ENCODE peak calls at places on chromosomes 13 and 19, in five cellular contexts. H is psoas muscle; G is gastrocnemius medialis; U is colonic mucosa; D is CD8-positive, alpha-beta T cell. A is an unnamed sample.

GRCh38 chr13:100983111-100983510 is 308.5 kb upstream of the TMTC4 start:
- DNase-seq in H (no peak), G (no peak), U (no peak), D (no peak), A (no peak)

GRCh38 chr19:1106841-1107654 is 3.3 kb downstream of the GPX4 start:
- DNase-seq in H (no peak), G (no peak), U (peak), D (no peak), A (no peak)

GRCh38 chr13:29483211-29483610 is 112.3 kb downstream of the SLC7A1 start:
- DNase-seq in H (no peak), G (no peak), U (no peak), D (no peak), A (peak)

GRCh38 chr19:18672606-18673337 is 10.7 kb upstream of the CRTC1 start:
- DNase-seq in H (peak), G (no peak), U (no peak), D (no peak), A (no peak)

GRCh38 chr13:98370806-98371553 is 193.9 kb upstream of the RNF113B start:
- DNase-seq in H (no peak), G (no peak), U (no peak), D (no peak), A (peak)

GRCh38 chr19:2148482-2149135 is 2.8 kb downstream of the AP3D1 start:
- DNase-seq in H (no peak), G (no peak), U (no peak), D (no peak), A (no peak)

GRCh38 chr13:111252449-111253124 is 67.9 kb upstream of the TEX29 start:
- DNase-seq in H (no peak), G (no peak), U (no peak), D (no peak), A (no peak)

GRCh38 chr13:76976488-76976887 is 15.4 kb upstream of the CLN5 start:
- DNase-seq in H (no peak), G (no peak), U (no peak), D (no peak), A (no peak)

GRCh38 chr19:7224205-7224833 is 69.9 kb downstream of the INSR start:
- DNase-seq in H (no peak), G (peak), U (peak), D (no peak), A (no peak)

GRCh38 chr13:79870766-79871165 is 389.8 kb downstream of the NDFIP2 start:
- DNase-seq in H (no peak), G (no peak), U (no peak), D (no peak), A (no peak)

GRCh38 chr13:50576156-50576555 is 267.3 kb downstream of the DLEU7 start:
- DNase-seq in H (no peak), G (no peak), U (peak), D (no peak), A (no peak)

GRCh38 chr19:58397533-58398037 is 2.1 kb downstream of the RNF225 start:
- DNase-seq in H (no peak), G (no peak), U (no peak), D (no peak), A (no peak)

GRCh38 chr13:105773241-105773640 is 762.2 kb downstream of the EFNB2 start:
- DNase-seq in H (no peak), G (no peak), U (no peak), D (no peak), A (no peak)

GRCh38 chr13:68727165-68727564 is 1380.5 kb upstream of the ATXN8OS start:
- DNase-seq in H (no peak), G (no peak), U (no peak), D (no peak), A (no peak)

GRCh38 chr19:53977429-53977990 is 13.9 kb upstream of the CACNG6 start:
- DNase-seq in H (peak), G (peak), U (peak), D (peak), A (peak)

GRCh38 chr13:90594694-90595093 is 752.8 kb upstream of the MIR17HG start:
- DNase-seq in H (no peak), G (no peak), U (no peak), D (no peak), A (no peak)

GRCh38 chr13:23175920-23176319 is 4.9 kb upstream of the SGCG start:
- DNase-seq in H (no peak), G (no peak), U (no peak), D (no peak), A (no peak)

GRCh38 chr13:80437212-80437611 is 96.3 kb upstream of the SPRY2 start:
- DNase-seq in H (no peak), G (no peak), U (no peak), D (no peak), A (no peak)

GRCh38 chr13:114130708-114131580 is 1.5 kb downstream of the RASA3 start:
- DNase-seq in H (peak), G (peak), U (peak), D (peak), A (no peak)

GRCh38 chr13:29594310-29594709 is 1.2 kb downstream of the SLC7A1 start:
- DNase-seq in H (no peak), G (no peak), U (peak), D (peak), A (no peak)

GRCh38 chr19:7983286-7983950 is 22.0 kb downstream of the ELAVL1 start:
- DNase-seq in H (no peak), G (no peak), U (no peak), D (no peak), A (no peak)

GRCh38 chr19:28631931-28632330 is 581.0 kb downstream of the UQCRFS1 start:
- DNase-seq in H (no peak), G (no peak), U (no peak), D (no peak), A (no peak)

GRCh38 chr13:44243198-44243852 is 130.3 kb upstream of the SERP2 start:
- DNase-seq in H (peak), G (no peak), U (no peak), D (no peak), A (no peak)

GRCh38 chr19:13055213-13056051 is 47.2 kb downstream of the LYL1 start:
- DNase-seq in H (peak), G (peak), U (no peak), D (no peak), A (peak)

GRCh38 chr13:45280751-45281634 is 60.0 kb downstream of the TPT1 start:
- DNase-seq in H (peak), G (peak), U (peak), D (peak), A (peak)

GRCh38 chr19:45558399-45558878 is 26.2 kb downstream of the OPA3 start:
- DNase-seq in H (no peak), G (no peak), U (peak), D (peak), A (peak)

GRCh38 chr19:52946322-52947310 is 16.1 kb downstream of the ZNF816 start:
- DNase-seq in H (peak), G (no peak), U (no peak), D (no peak), A (peak)

GRCh38 chr13:61453121-61453520 is 37.5 kb upstream of the PCDH20 start:
- DNase-seq in H (no peak), G (no peak), U (no peak), D (no peak), A (no peak)

GRCh38 chr19:19342086-19343015 is 21.7 kb downstream of the MAU2 start:
- DNase-seq in H (peak), G (no peak), U (peak), D (no peak), A (peak)

GRCh38 chr19:41904118-41904870 is 21.3 kb downstream of the ARHGEF1 start:
- DNase-seq in H (no peak), G (no peak), U (peak), D (no peak), A (no peak)

DNA sequence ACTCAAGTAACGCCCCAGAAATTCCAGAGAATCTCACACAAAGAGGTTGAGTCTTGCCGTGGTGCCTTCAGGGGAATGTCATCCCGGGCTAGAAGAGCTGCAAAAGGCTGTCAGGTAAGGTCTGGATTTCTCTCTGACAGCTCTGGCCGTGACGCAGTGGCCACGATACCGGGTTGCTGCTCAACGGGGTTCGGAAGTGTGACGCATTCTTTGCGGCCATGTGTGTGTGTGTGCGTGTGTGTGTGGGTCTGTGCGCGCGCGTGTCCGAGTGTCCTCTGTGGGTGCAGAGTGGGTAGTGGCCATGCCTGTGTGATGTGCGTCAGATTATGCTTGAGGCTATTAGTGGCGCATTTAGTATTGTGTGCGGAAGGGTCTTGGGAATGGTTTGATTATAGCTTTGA is 306 bp downstream of the ZNF540 start:
- DNase-seq in H (peak), G (peak), U (peak), D (peak), A (peak)
- H3K27ac ChIP-seq in H (peak), G (peak), U (peak), D (peak), A (peak)

GRCh38 chr19:36032251-36033104 is at the start of gene CLIP3:
- DNase-seq in H (peak), G (no peak), U (peak), D (peak), A (peak)

GRCh38 chr19:36028313-36029041 is 4.2 kb downstream of the CLIP3 start:
- DNase-seq in H (no peak), G (no peak), U (no peak), D (no peak), A (no peak)

GRCh38 chr19:36031308-36031707 is 1.4 kb downstream of the CLIP3 start:
- DNase-seq in H (no peak), G (no peak), U (no peak), D (no peak), A (no peak)

GRCh38 chr19:36027696-36028095 is 5.0 kb downstream of the CLIP3 start:
- DNase-seq in H (no peak), G (no peak), U (no peak), D (no peak), A (no peak)

GRCh38 chr19:36030264-36031148 is 2.2 kb downstream of the CLIP3 start:
- DNase-seq in H (no peak), G (no peak), U (no peak), D (no peak), A (no peak)
- TF ChIP-seq CTCF in H (no peak), G (no peak), U (no peak), D (no peak), A (no peak)

GRCh38 chr19:4347521-4347920 is 4.2 kb downstream of the MPND start:
- DNase-seq in H (no peak), G (no peak), U (no peak), D (no peak), A (no peak)

GRCh38 chr19:4342421-4343055 is 824 bp upstream of the MPND start:
- DNase-seq in H (peak), G (peak), U (peak), D (peak), A (peak)

GRCh38 chr19:4343845-4344713 is 717 bp downstream of the MPND start:
- DNase-seq in H (no peak), G (no peak), U (peak), D (no peak), A (no peak)

GRCh38 chr19:4343056-4343844 is at the start of gene MPND:
- DNase-seq in H (peak), G (peak), U (peak), D (peak), A (peak)

GRCh38 chr19:4345656-4346383 is 2.5 kb downstream of the MPND start:
- DNase-seq in H (no peak), G (no peak), U (no peak), D (no peak), A (no peak)
- H3K27ac ChIP-seq in H (no peak), G (no peak), U (no peak), D (no peak), A (no peak)

DNA sequence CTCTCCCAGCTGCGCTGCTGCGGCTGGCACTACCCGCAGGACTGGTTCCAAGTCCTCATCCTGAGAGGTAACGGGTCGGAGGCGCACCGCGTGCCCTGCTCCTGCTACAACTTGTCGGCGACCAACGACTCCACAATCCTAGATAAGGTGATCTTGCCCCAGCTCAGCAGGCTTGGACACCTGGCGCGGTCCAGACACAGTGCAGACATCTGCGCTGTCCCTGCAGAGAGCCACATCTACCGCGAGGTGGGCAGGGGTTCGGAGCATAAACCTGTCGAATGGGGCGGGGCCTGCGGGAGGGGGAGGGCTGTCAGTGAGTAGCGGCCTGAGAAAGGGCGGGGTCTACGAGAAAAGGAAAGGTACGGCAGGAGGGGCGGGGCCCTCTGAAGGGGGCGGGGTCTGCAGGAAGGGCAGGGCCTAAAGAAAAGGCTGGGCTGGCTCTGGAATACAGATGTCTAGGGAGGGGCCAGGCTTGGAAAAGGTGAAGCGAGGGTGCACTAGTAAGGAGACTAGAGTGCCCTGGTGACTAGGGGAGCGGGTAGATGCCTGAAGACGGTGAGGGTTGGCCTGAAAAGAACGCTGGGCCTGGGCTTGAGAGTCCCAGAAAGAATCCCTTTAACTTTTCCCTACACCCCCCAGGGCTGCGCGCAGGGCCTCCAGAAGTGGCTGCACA is 3.6 kb downstream of the CD37 start:
- DNase-seq in H (peak), G (no peak), U (peak), D (no peak), A (peak)
- TF ChIP-seq CTCF in H (no peak), G (no peak), U (no peak), D (no peak), A (no peak)

GRCh38 chr19:5914358-5914774 is 312 bp downstream of the CAPS start:
- DNase-seq in H (no peak), G (no peak), U (no peak), D (no peak), A (no peak)

GRCh38 chr19:5915782-5916165 is 1.7 kb downstream of the CAPS start:
- DNase-seq in H (no peak), G (no peak), U (no peak), D (no peak), A (no peak)

GRCh38 chr19:5916201-5916708 is 2.2 kb downstream of the CAPS start:
- DNase-seq in H (no peak), G (no peak), U (no peak), D (no peak), A (no peak)

GRCh38 chr19:5913739-5914357 is at the start of gene CAPS:
- DNase-seq in H (peak), G (no peak), U (peak), D (no peak), A (peak)

GRCh38 chr19:5914946-5915781 is 1.1 kb downstream of the CAPS start:
- DNase-seq in H (no peak), G (no peak), U (peak), D (no peak), A (no peak)
- H3K27ac ChIP-seq in H (no peak), G (no peak), U (no peak), D (no peak), A (peak)

GRCh38 chr19:55096061-55096701 is 20.5 kb downstream of the EPS8L1 start:
- DNase-seq in H (no peak), G (no peak), U (no peak), D (no peak), A (no peak)

GRCh38 chr19:55101261-55101660 is 16.2 kb downstream of the PPP1R12C start:
- DNase-seq in H (no peak), G (no peak), U (no peak), D (no peak), A (no peak)

GRCh38 chr19:55099557-55100506 is 17.6 kb downstream of the PPP1R12C start:
- DNase-seq in H (peak), G (no peak), U (no peak), D (no peak), A (peak)

GRCh38 chr19:55097864-55098715 is 19.3 kb downstream of the PPP1R12C start:
- DNase-seq in H (no peak), G (no peak), U (no peak), D (no peak), A (no peak)

GRCh38 chr19:55098716-55099556 is 18.5 kb downstream of the PPP1R12C start:
- DNase-seq in H (no peak), G (no peak), U (no peak), D (no peak), A (no peak)
- TF ChIP-seq CTCF in H (no peak), G (no peak), U (no peak), D (no peak), A (no peak)

GRCh38 chr19:40797166-40797962 is 1.6 kb upstream of the EGLN2 start:
- DNase-seq in H (no peak), G (no peak), U (no peak), D (no peak), A (no peak)

GRCh38 chr19:40791349-40791748 is 7.6 kb upstream of the EGLN2 start:
- DNase-seq in H (no peak), G (no peak), U (no peak), D (no peak), A (no peak)

GRCh38 chr19:40797963-40798222 is 1.1 kb upstream of the EGLN2 start:
- DNase-seq in H (no peak), G (no peak), U (no peak), D (no peak), A (no peak)

GRCh38 chr19:40786060-40787037 is 8.3 kb downstream of the RAB4B start:
- DNase-seq in H (no peak), G (no peak), U (no peak), D (no peak), A (no peak)

GRCh38 chr19:40791996-40792395 is 7.0 kb upstream of the EGLN2 start:
- DNase-seq in H (no peak), G (no peak), U (no peak), D (no peak), A (no peak)
- H3K27ac ChIP-seq in H (no peak), G (no peak), U (peak), D (no peak), A (no peak)

DNA sequence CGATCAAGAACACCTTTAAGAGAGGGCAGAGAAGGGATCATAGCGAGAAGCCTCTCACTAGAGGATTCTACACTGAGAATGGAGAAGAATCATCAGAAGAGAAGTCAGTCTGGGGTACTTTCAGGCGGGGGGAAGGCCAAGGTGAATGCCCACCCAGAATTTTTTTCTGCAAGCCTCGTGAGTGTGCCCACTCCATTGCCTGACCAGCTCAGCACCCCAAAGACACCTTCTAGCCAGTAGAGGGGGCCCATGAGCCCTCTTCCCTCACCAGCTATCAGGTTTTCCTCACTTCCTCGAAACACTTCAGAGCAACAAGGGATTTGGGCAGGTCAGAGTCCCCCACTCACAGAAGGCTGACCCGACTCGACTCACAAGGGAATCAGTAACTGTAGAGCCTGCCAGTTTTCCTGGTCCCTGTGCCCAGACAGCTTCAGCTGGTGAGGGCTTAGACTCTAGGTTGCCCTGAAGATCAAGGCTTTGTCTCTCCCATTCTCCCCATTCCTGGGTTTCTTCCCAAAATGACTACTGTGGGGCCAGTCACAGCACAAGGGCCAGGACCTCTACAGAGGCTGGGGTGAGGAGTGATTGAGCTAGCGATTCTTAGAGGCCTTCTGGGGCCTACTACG is 18.4 kb downstream of the NLRP13 start:
- DNase-seq in H (no peak), G (no peak), U (no peak), D (no peak), A (no peak)
- TF ChIP-seq CTCF in H (no peak), G (no peak), U (no peak), D (no peak), A (no peak)

GRCh38 chr13:96771501-96772367 is 222.5 kb downstream of the OXGR1 start:
- DNase-seq in H (no peak), G (no peak), U (no peak), D (no peak), A (no peak)
- H3K27ac ChIP-seq in H (no peak), G (no peak), U (no peak), D (no peak), A (no peak)